ENCODE peak calls at places on chromosomes 6 and 20, in five cellular contexts. R is neuronal stem cell, C is H9, X is H1, L is trophoblast cell. W is an unnamed sample.

GRCh38 chr6:43570876-43571441 is 4.9 kb downstream of the XPO5 start:
- DNase-seq in R (no peak), C (no peak), X (no peak), L (peak), W (peak)

GRCh38 chr6:101013612-101014195 is 132.6 kb upstream of the ASCC3 start:
- DNase-seq in R (no peak), C (no peak), X (no peak), L (no peak), W (no peak)

GRCh38 chr6:119683022-119683421 is 333.5 kb upstream of the MAN1A1 start:
- DNase-seq in R (no peak), C (no peak), X (no peak), L (peak), W (no peak)

GRCh38 chr6:44226368-44227137 is 3.2 kb downstream of the SLC29A1 start:
- DNase-seq in R (no peak), C (no peak), X (no peak), L (no peak), W (no peak)

GRCh38 chr6:41768545-41769308 is 11.0 kb downstream of the FRS3 start:
- DNase-seq in R (no peak), C (no peak), X (no peak), L (no peak), W (no peak)

GRCh38 chr20:58986968-58987517 is 6.0 kb downstream of the NELFCD start:
- DNase-seq in R (no peak), C (no peak), X (no peak), L (no peak), W (no peak)

GRCh38 chr6:44253307-44254101 is 3.8 kb downstream of the SLC35B2 start:
- DNase-seq in R (no peak), C (peak), X (peak), L (peak), W (peak)

GRCh38 chr6:53294095-53294494 is 54.7 kb downstream of the ELOVL5 start:
- DNase-seq in R (peak), C (peak), X (peak), L (no peak), W (no peak)

GRCh38 chr6:3500262-3501001 is 43.6 kb upstream of the SLC22A23 start:
- DNase-seq in R (no peak), C (no peak), X (no peak), L (peak), W (peak)

GRCh38 chr6:161327360-161327953 is 53.6 kb upstream of the AGPAT4 start:
- DNase-seq in R (no peak), C (no peak), X (no peak), L (no peak), W (peak)

GRCh38 chr6:164097557-164098398 is 683.3 kb downstream of the QKI start:
- DNase-seq in R (no peak), C (peak), X (no peak), L (peak), W (peak)

GRCh38 chr20:31722388-31723281 is at the start of gene BCL2L1:
- DNase-seq in R (peak), C (peak), X (peak), L (peak), W (peak)

GRCh38 chr20:31720486-31721407 is 1.9 kb downstream of the BCL2L1 start:
- DNase-seq in R (no peak), C (no peak), X (no peak), L (no peak), W (no peak)

GRCh38 chr20:31719644-31720485 is 2.8 kb downstream of the BCL2L1 start:
- DNase-seq in R (no peak), C (peak), X (no peak), L (peak), W (no peak)

GRCh38 chr20:31723282-31724078 is 812 bp upstream of the BCL2L1 start:
- DNase-seq in R (peak), C (peak), X (peak), L (peak), W (peak)

DNA sequence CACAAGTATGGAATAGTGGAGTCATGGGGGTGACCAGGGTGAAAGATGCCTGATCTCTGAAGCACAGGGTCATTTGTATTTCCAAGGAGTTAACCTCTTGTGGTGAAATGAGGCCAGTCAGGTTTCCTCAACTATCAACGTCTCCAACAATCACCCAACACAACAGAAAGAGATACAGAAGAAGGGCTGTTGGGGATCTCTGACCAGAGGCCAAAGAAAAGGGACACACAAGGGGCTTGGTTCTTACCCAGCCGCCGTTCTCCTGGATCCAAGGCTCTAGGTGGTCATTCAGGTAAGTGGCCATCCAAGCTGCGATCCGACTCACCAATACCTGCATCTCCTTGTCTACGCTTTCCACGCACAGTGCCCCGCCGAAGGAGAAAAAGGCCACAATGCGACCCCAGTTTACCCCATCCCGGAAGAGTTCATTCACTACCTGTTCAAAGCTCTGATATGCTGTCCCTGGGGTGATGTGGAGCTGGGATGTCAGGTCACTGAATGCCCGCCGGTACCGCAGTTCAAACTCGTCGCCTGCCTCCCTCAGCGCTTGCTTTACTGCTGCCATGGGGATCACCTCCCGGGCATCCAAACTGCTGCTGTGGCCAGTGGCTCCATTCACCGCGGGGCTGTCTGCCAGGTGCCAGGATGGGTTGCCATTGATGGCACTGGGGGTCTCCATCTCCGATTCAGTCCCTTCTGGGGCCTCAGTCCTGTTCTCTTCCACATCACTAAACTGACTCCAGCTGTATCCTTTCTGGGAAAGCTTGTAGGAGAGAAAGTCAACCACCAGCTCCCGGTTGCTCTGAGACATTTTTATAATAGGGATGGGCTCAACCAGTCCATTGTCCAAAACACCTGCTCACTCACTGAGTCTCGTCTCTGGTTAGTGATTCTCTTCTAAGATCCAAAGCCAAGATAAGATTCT is 998 bp downstream of the BCL2L1 start:
- DNase-seq in R (no peak), C (peak), X (no peak), L (no peak), W (no peak)
- H4K8ac ChIP-seq in R (no peak), C (no peak), X (no peak), L (peak), W (peak)

DNA sequence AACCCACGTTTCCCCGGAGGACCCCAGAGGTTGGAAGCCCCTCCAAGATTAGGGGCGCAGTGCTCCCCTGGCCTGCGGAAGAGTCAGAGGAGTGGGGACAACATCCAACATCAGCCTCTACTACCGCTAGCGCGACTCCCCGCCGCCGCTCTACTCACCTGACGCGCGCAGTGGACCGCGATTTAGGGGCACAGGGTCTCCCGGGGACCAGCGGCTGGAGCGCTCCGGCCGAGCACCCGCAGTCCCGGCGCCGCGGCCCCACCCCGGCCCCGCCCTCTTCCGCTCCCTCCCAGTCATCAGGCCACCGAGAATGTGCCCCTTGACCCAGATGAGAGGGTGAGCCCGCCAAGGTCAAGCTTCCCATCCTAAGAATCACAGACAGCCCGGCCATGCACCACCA is at the start of gene ZFP57:
- DNase-seq in R (no peak), C (no peak), X (no peak), L (no peak), W (no peak)
- H2BK12ac ChIP-seq in R (peak), C (no peak), X (peak), L (peak), W (no peak)

GRCh38 chr6:45630314-45630713 is 252.6 kb upstream of the SUPT3H start:
- DNase-seq in R (no peak), C (no peak), X (no peak), L (peak), W (no peak)
- H2BK5ac ChIP-seq in R (no peak), C (no peak), X (no peak), L (no peak), W (no peak)

DNA sequence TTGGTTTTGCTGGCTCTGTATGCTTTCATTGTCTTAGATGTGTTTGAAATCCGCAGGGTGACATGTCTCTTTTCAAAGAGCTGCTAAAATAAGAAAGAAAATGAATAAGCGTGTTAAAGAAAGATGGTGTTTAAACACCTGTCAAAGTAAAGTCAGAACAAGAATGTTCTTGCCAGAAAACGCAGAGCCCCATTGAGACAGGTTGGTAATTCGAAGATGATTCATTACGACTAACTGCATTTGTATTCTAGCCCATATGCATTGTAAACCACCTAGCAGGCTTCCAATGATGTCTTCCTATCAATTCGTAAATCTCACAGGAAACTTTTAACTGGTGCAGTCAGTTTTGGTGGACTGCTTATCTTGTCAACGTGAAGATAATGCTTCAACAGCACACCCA is 16.8 kb downstream of the PHACTR2 start:
- DNase-seq in R (no peak), C (no peak), X (no peak), L (no peak), W (no peak)
- H4K8ac ChIP-seq in R (no peak), C (no peak), X (no peak), L (no peak), W (no peak)

DNA sequence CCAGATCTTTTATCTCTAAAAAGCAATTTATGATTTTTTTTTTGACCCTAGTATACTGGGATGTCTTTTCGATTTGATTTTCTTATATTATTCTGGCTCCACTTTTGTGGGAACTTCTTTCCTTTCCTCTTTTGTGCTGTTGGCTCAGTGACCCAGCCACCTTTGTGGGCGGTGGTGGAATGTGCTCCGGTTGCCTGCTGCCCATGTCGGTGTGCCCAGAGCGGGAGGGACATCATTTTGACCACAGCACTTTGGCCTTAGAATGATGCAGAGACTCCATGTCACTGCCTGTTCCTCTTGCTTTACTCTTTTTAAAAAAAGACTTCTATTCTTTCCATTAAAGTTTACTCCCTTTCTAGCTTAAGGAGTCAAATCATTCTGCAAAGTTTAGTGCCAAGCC is 198.0 kb downstream of the FARS2 start:
- DNase-seq in R (no peak), C (no peak), X (no peak), L (no peak), W (no peak)
- H2BK12ac ChIP-seq in R (no peak), C (no peak), X (no peak), L (no peak), W (no peak)

GRCh38 chr6:137811912-137812553 is 55.0 kb upstream of the TNFAIP3 start:
- DNase-seq in R (no peak), C (no peak), X (no peak), L (peak), W (no peak)
- H2BK5ac ChIP-seq in R (no peak), C (no peak), X (no peak), L (no peak), W (no peak)

DNA sequence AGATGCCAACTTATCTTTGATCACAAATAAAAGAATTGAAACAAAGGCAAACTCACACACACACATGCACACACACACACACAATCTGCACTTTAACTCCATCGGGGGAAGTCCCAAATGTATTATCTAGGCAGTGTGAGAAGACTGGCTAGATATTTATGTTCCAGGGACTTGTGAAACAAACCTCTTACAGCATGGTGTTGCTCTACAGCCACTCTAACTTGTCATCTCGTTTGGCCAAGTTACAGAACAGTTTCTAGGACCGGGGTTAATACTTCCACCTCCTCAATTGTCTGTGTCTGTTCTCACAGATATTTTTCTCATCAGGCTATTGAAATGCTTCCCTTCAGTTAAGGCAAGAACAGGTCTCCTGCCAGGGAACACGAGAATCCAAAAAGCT is 855.0 kb downstream of the EPHA7 start:
- DNase-seq in R (no peak), C (no peak), X (no peak), L (no peak), W (peak)
- H4K8ac ChIP-seq in R (no peak), C (no peak), X (no peak), L (no peak), W (no peak)